ENCODE peak calls at places on chromosomes 2 and 18, in eight cellular contexts. T, K, R, G, A, M, E and J are unnamed samples.

GRCh38 chr2:239109041-239109915 is 261.4 kb downstream of the TWIST2 start:
- DNase-seq in T (no peak), K (no peak), R (no peak), G (no peak), A (no peak), M (no peak), E (no peak), J (peak)

GRCh38 chr18:8351173-8351572 is 258.1 kb upstream of the RAB12 start:
- DNase-seq in T (no peak), K (no peak), R (no peak), G (no peak), A (no peak), M (no peak), E (no peak), J (no peak)

GRCh38 chr2:240398711-240399267 is 36.7 kb upstream of the GPC1 start:
- DNase-seq in T (no peak), K (no peak), R (no peak), G (no peak), A (no peak), M (no peak), E (no peak), J (no peak)

GRCh38 chr2:114968748-114969400 is 526.4 kb downstream of the DPP10 start:
- DNase-seq in T (no peak), K (no peak), R (no peak), G (no peak), A (no peak), M (no peak), E (no peak), J (no peak)

GRCh38 chr2:125643128-125643527 is 1012.8 kb upstream of the GYPC start:
- DNase-seq in T (no peak), K (no peak), R (no peak), G (no peak), A (no peak), M (no peak), E (no peak), J (no peak)

GRCh38 chr2:175167076-175167791 is 769 bp downstream of the ATF2 start:
- DNase-seq in T (no peak), K (no peak), R (peak), G (peak), A (no peak), M (peak), E (peak), J (peak)

GRCh38 chr2:216316743-216317142 is 55.5 kb downstream of the MARCHF4 start:
- DNase-seq in T (no peak), K (no peak), R (no peak), G (no peak), A (no peak), M (no peak), E (peak), J (peak)

GRCh38 chr18:34120294-34120693 is 104.4 kb downstream of the NOL4 start:
- DNase-seq in T (no peak), K (no peak), R (no peak), G (no peak), A (no peak), M (no peak), E (no peak), J (no peak)

GRCh38 chr2:67048314-67048713 is 348.8 kb upstream of the ETAA1 start:
- DNase-seq in T (no peak), K (no peak), R (no peak), G (no peak), A (no peak), M (no peak), E (no peak), J (no peak)

GRCh38 chr18:35155403-35156117 is 85.3 kb upstream of the ZNF397 start:
- DNase-seq in T (no peak), K (no peak), R (no peak), G (no peak), A (no peak), M (no peak), E (no peak), J (no peak)

GRCh38 chr2:161352718-161353117 is 44.5 kb downstream of the PSMD14 start:
- DNase-seq in T (no peak), K (no peak), R (no peak), G (no peak), A (no peak), M (no peak), E (no peak), J (peak)

GRCh38 chr2:218505754-218506371 is 62.3 kb downstream of the USP37 start:
- DNase-seq in T (no peak), K (no peak), R (no peak), G (no peak), A (no peak), M (no peak), E (no peak), J (no peak)

GRCh38 chr18:69934866-69935265 is 12.8 kb downstream of the CD226 start:
- DNase-seq in T (no peak), K (no peak), R (no peak), G (no peak), A (no peak), M (no peak), E (no peak), J (no peak)

GRCh38 chr2:190382851-190383250 is 25.3 kb upstream of the MFSD6 start:
- DNase-seq in T (no peak), K (no peak), R (peak), G (peak), A (no peak), M (peak), E (peak), J (peak)

GRCh38 chr2:230925879-230926765 is 1.1 kb upstream of the GPR55 start:
- DNase-seq in T (no peak), K (no peak), R (peak), G (peak), A (no peak), M (no peak), E (no peak), J (no peak)

GRCh38 chr2:200624660-200625059 is 38.8 kb downstream of the AOX1 start:
- DNase-seq in T (no peak), K (no peak), R (no peak), G (no peak), A (no peak), M (no peak), E (peak), J (peak)

GRCh38 chr2:68828887-68829708 is 42.1 kb downstream of the BMP10 start:
- DNase-seq in T (peak), K (peak), R (peak), G (no peak), A (peak), M (peak), E (peak), J (peak)

GRCh38 chr2:50838316-50838715 is 193.6 kb downstream of the NRXN1 start:
- DNase-seq in T (no peak), K (no peak), R (no peak), G (no peak), A (no peak), M (no peak), E (no peak), J (no peak)

GRCh38 chr2:51424418-51424817 is 392.5 kb upstream of the NRXN1 start:
- DNase-seq in T (no peak), K (no peak), R (no peak), G (no peak), A (no peak), M (no peak), E (no peak), J (no peak)

GRCh38 chr18:11246466-11246865 is 97.1 kb upstream of the PIEZO2 start:
- DNase-seq in T (no peak), K (no peak), R (no peak), G (no peak), A (no peak), M (no peak), E (peak), J (peak)

GRCh38 chr2:26870585-26871095 is 22.7 kb downstream of the DPYSL5 start:
- DNase-seq in T (no peak), K (no peak), R (no peak), G (no peak), A (no peak), M (no peak), E (no peak), J (no peak)

GRCh38 chr2:237352279-237352845 is 61.6 kb downstream of the COL6A3 start:
- DNase-seq in T (no peak), K (no peak), R (no peak), G (no peak), A (no peak), M (no peak), E (no peak), J (no peak)

GRCh38 chr2:62568983-62569837 is 63.2 kb upstream of the TMEM17 start:
- DNase-seq in T (no peak), K (no peak), R (no peak), G (no peak), A (no peak), M (no peak), E (peak), J (peak)

GRCh38 chr2:174753038-174753633 is 11.1 kb downstream of the CHRNA1 start:
- DNase-seq in T (no peak), K (peak), R (no peak), G (no peak), A (no peak), M (peak), E (no peak), J (no peak)